ENCODE peak calls at places on chromosomes 3 and 15, in six cellular contexts. A is nephron progenitor cell, P is naive B cell, I is tibial artery, X is A172, D is GM06990. F is an unnamed sample.

GRCh38 chr15:48627260-48627969 is 18.1 kb downstream of the FBN1 start:
- DNase-seq in P (no peak), I (no peak), X (peak; percentile 54), D (no peak), A (no peak), F (peak; percentile 57)

GRCh38 chr15:26628071-26628470 is 144.8 kb downstream of the GABRB3 start:
- DNase-seq in D (no peak), A (no peak), X (no peak), I (no peak), P (no peak), F (peak; percentile 21)

GRCh38 chr3:31614162-31614921 is 81.6 kb downstream of the STT3B start:
- DNase-seq in I (no peak), P (no peak), D (no peak), X (no peak), A (no peak), F (no peak)

GRCh38 chr3:14319654-14320182 is 82.7 kb upstream of the SLC6A6 start:
- DNase-seq in P (peak; percentile 18), D (peak; percentile 52), A (peak; percentile 39), X (peak; percentile 88), I (no peak), F (peak; percentile 42)

GRCh38 chr3:66018047-66019033 is 20.4 kb downstream of the MAGI1 start:
- DNase-seq in X (no peak), I (no peak), P (no peak), A (no peak), D (no peak), F (no peak)

GRCh38 chr3:152284906-152285305 is 16.2 kb downstream of the MBNL1 start:
- DNase-seq in A (no peak), D (no peak), X (no peak), I (no peak), P (no peak), F (no peak)

GRCh38 chr3:155594836-155595235 is 150.0 kb downstream of the PLCH1 start:
- DNase-seq in I (no peak), D (no peak), X (no peak), P (no peak), A (no peak), F (no peak)

GRCh38 chr3:28700728-28701127 is 352.1 kb upstream of the AZI2 start:
- DNase-seq in I (no peak), P (no peak), D (no peak), X (no peak), A (no peak), F (no peak)

F was measured in MG63.